ENCODE peak calls at places on chromosome 3, in four cellular contexts. C is IMR-90, S is H1, Y is mesendoderm. U is an unnamed sample.
A peak's percentile ranks its signal among the peaks of the same experiment; 100 is the strongest.

GRCh38 chr3:139448104-139448503 is 28.2 kb downstream of the RBP2 start:
- DNase-seq in C (no peak), S (no peak), Y (no peak), U (no peak)

GRCh38 chr3:61903931-61904657 is 342.7 kb downstream of the PTPRG start:
- DNase-seq in C (peak; percentile 37), S (no peak), Y (no peak), U (no peak)

GRCh38 chr3:131174752-131175151 is 148.1 kb downstream of the NEK11 start:
- DNase-seq in C (no peak), Y (peak; percentile 33), S (no peak), U (no peak)

GRCh38 chr3:147393261-147393964 is 12.9 kb downstream of the ZIC4 start:
- DNase-seq in C (no peak), Y (peak; percentile 88), S (peak; percentile 88), U (peak; percentile 91)

GRCh38 chr3:30649572-30650310 is 43.3 kb downstream of the TGFBR2 start:
- DNase-seq in C (peak; percentile 88), Y (no peak), S (no peak), U (no peak)

GRCh38 chr3:144774897-144775296 is 803.3 kb downstream of the DIPK2A start:
- DNase-seq in Y (no peak), C (no peak), S (no peak), U (no peak)

GRCh38 chr3:112446343-112446742 is 52.9 kb downstream of the BTLA start:
- DNase-seq in Y (peak; percentile 49), C (no peak), S (no peak), U (no peak)

GRCh38 chr3:41307065-41307464 is 107.8 kb downstream of the CTNNB1 start:
- DNase-seq in C (no peak), Y (no peak), S (no peak), U (no peak)

GRCh38 chr3:175477651-175478224 is 618.6 kb downstream of the NAALADL2 start:
- DNase-seq in Y (no peak), C (no peak), S (no peak), U (no peak)

GRCh38 chr3:149273096-149273751 is 51.6 kb upstream of the CP start:
- DNase-seq in Y (peak; percentile 91), S (no peak), C (peak; percentile 91), U (peak; percentile 59)

GRCh38 chr3:74532446-74532845 is 82.0 kb downstream of the CNTN3 start:
- DNase-seq in Y (peak; percentile 25), S (no peak), C (peak; percentile 91), U (no peak)

GRCh38 chr3:127226946-127227842 is 34.3 kb downstream of the PRR23E start:
- DNase-seq in S (no peak), Y (peak; percentile 77), C (no peak), U (peak; percentile 96)

GRCh38 chr3:120093923-120094775 is at the start of gene GSK3B:
- DNase-seq in Y (no peak), C (no peak), S (peak; percentile 98), U (peak; percentile 76)

GRCh38 chr3:31733234-31733667 is 200.5 kb downstream of the STT3B start:
- DNase-seq in C (no peak), Y (no peak), S (no peak), U (no peak)

GRCh38 chr3:108406661-108407206 is 103.7 kb downstream of the MYH15 start:
- DNase-seq in S (no peak), C (peak; percentile 56), Y (peak; percentile 62), U (no peak)

GRCh38 chr3:23161308-23161707 is 41.8 kb upstream of the UBE2E2 start:
- DNase-seq in C (no peak), Y (no peak), S (no peak), U (no peak)

GRCh38 chr3:14811733-14812132 is 7.0 kb upstream of the FGD5 start:
- DNase-seq in Y (peak; percentile 33), C (no peak), S (no peak), U (no peak)

GRCh38 chr3:45936261-45936660 is 7.0 kb upstream of the CXCR6 start:
- DNase-seq in S (no peak), Y (no peak), C (no peak), U (no peak)

GRCh38 chr3:72318504-72319201 is 529.6 kb downstream of the SHQ1 start:
- DNase-seq in Y (no peak), S (no peak), C (peak; percentile 53), U (no peak)

GRCh38 chr3:169299129-169299528 is 364.4 kb downstream of the MECOM start:
- DNase-seq in C (no peak), Y (no peak), S (no peak), U (no peak)

GRCh38 chr3:160027541-160028195 is 39.0 kb downstream of the IL12A start:
- DNase-seq in Y (no peak), S (no peak), C (peak; percentile 88), U (no peak)

GRCh38 chr3:11956781-11957180 is 47.4 kb upstream of the SYN2 start:
- DNase-seq in C (no peak), Y (no peak), S (no peak), U (no peak)

GRCh38 chr3:139534444-139534812 is 5.1 kb downstream of the RBP1 start:
- DNase-seq in Y (no peak), C (peak; percentile 94), S (no peak), U (no peak)

GRCh38 chr3:16471897-16472296 is 41.6 kb downstream of the RFTN1 start:
- DNase-seq in Y (no peak), S (no peak), C (no peak), U (no peak)

GRCh38 chr3:34248352-34248751 is 449.9 kb downstream of the PDCD6IP start:
- DNase-seq in S (no peak), C (no peak), Y (no peak), U (no peak)

GRCh38 chr3:15875016-15875689 is 77.4 kb upstream of the ANKRD28 start:
- DNase-seq in C (peak; percentile 91), S (no peak), Y (no peak), U (no peak)

GRCh38 chr3:74624301-74624700 is 9.8 kb upstream of the CNTN3 start:
- DNase-seq in Y (no peak), C (peak; percentile 79), S (no peak), U (no peak)

GRCh38 chr3:158097571-158098553 is 8.4 kb downstream of the SHOX2 start:
- DNase-seq in C (peak; percentile 57), S (peak; percentile 91), Y (peak; percentile 93), U (peak; percentile 95)

GRCh38 chr3:65500398-65501306 is 538.1 kb downstream of the MAGI1 start:
- DNase-seq in S (no peak), C (no peak), Y (peak; percentile 23), U (no peak)

GRCh38 chr3:190382082-190382481 is 5.9 kb upstream of the CLDN16 start:
- DNase-seq in C (peak; percentile 69), Y (no peak), S (no peak), U (no peak)

GRCh38 chr3:178325330-178325729 is 210.9 kb upstream of the KCNMB2 start:
- DNase-seq in C (peak; percentile 64), S (no peak), Y (peak; percentile 42), U (no peak)

GRCh38 chr3:46056686-46057085 is 29.4 kb upstream of the XCR1 start:
- DNase-seq in C (no peak), S (no peak), Y (no peak), U (no peak)

GRCh38 chr3:117919611-117920010 is 1115.0 kb downstream of the IGSF11 start:
- DNase-seq in C (no peak), Y (no peak), S (no peak), U (no peak)

GRCh38 chr3:183515968-183516851 is 39.3 kb downstream of the KLHL6 start:
- DNase-seq in Y (no peak), S (no peak), C (no peak), U (no peak)

GRCh38 chr3:45656575-45657363 is 32.4 kb upstream of the SACM1L start:
- DNase-seq in C (peak; percentile 96), Y (peak; percentile 97), S (peak; percentile 88), U (peak; percentile 94)

GRCh38 chr3:52714335-52715302 is 8.7 kb downstream of the SPCS1 start:
- DNase-seq in Y (peak; percentile 86), C (no peak), S (peak; percentile 96), U (peak; percentile 98)

GRCh38 chr3:196122021-196122687 is 40.3 kb upstream of the TFRC start:
- DNase-seq in C (peak; percentile 7), Y (no peak), S (no peak), U (no peak)
- H2BK15ac ChIP-seq in C (no peak overlapping the region), Y (no peak overlapping the region), S (peak overlapping the region; percentile 72), U (no peak overlapping the region)

DNA sequence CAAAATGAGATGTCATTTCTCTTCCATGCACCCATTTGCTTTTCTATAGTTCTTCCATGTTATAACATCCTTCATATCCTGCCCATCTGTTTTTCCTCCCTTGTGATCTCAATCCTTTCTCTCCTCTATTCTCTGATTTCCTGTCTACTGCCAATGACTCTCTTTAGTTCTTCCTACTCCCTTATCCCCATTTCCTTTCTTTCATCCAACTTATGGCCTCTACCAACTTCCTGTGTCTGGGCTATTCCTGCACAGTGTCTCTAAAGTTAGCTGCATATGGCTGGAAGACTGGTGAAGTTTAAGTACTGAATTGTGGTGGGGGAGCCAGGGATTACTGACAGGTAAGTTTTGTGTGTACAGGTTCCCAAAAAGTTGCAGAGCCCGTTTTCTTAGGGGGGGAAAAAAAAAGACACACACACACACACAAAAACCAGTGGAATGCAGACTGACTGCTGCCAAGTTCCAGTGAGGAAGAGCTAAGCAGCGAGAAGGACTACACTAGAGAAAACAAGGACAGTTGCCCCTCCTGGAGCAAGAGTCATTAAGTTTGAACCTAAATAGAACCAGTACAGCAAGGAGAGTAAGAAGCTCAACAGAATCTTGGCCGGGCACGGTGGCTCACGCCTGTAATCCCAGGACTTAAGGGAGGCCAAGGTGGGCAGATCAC is 28.8 kb downstream of the XRN1 start:
- DNase-seq in S (no peak), Y (no peak), C (no peak), U (no peak)
- H3K56ac ChIP-seq in S (no peak overlapping the region), Y (no peak overlapping the region), C (no peak overlapping the region), U (no peak overlapping the region)

GRCh38 chr3:69881756-69882428 is 117.6 kb upstream of the SAMMSON start:
- DNase-seq in S (no peak), Y (no peak), C (peak; percentile 77), U (no peak)
- H3K4me2 ChIP-seq in S (no peak overlapping the region), Y (no peak overlapping the region), C (peak overlapping the region; percentile 69), U (no peak overlapping the region)

GRCh38 chr3:49666592-49666991 is 7.6 kb upstream of the APEH start:
- DNase-seq in C (no peak), S (no peak), Y (peak; percentile 28), U (peak; percentile 42)

GRCh38 chr3:49668861-49669260 is 5.3 kb upstream of the APEH start:
- DNase-seq in Y (no peak), C (peak; percentile 34), S (no peak), U (no peak)

GRCh38 chr3:49667701-49668413 is 6.3 kb upstream of the APEH start:
- DNase-seq in Y (no peak), C (no peak), S (no peak), U (no peak)

GRCh38 chr3:49669352-49669751 is 4.8 kb upstream of the APEH start:
- DNase-seq in Y (no peak), S (no peak), C (no peak), U (no peak)

GRCh38 chr3:49668414-49668797 is 5.7 kb upstream of the APEH start:
- DNase-seq in Y (peak; percentile 26), C (no peak), S (no peak), U (no peak)
- H2BK15ac ChIP-seq in Y (no peak overlapping the region), C (no peak overlapping the region), S (no peak overlapping the region), U (no peak overlapping the region)

U was measured in H9.